ENCODE peak calls at places on chromosomes 16 and 17, in five cellular contexts. J is GM10248; X is left colon; N is T-cell; G is activated naive CD8-positive, alpha-beta T cell treated with anti-CD3 and anti-CD28 coated beads, Interleukin-2, amount 50 U/mL, for 16 hours. B is an unnamed sample.
A peak's percentile ranks its signal among the peaks of the same experiment; 100 is the strongest.

GRCh38 chr16:58515871-58516767 is 802 bp downstream of the SETD6 start:
- DNase-seq in X (peak; percentile 72), N (peak; percentile 42), G (peak; percentile 22), J (peak; percentile 67), B (peak; percentile 73)

GRCh38 chr17:68200689-68201424 is 47.0 kb upstream of the AMZ2 start:
- DNase-seq in G (peak; percentile 52), N (peak; percentile 78), J (peak; percentile 66), X (peak; percentile 80), B (peak; percentile 80)

GRCh38 chr16:85392756-85393673 is 220.1 kb upstream of the GSE1 start:
- DNase-seq in G (no peak), N (no peak), J (no peak), X (peak; percentile 3), B (no peak)

GRCh38 chr17:78041401-78042179 is 83.1 kb downstream of the TNRC6C start:
- DNase-seq in J (no peak), N (no peak), X (no peak), G (no peak), B (no peak)

GRCh38 chr17:49327835-49328784 is 33.9 kb downstream of the ZNF652 start:
- DNase-seq in J (peak; percentile 24), G (no peak), N (no peak), X (no peak), B (no peak)

GRCh38 chr17:42409467-42410351 is 13.3 kb downstream of the CAVIN1 start:
- DNase-seq in X (no peak), G (no peak), J (no peak), N (no peak), B (no peak)

GRCh38 chr17:42155614-42156045 is 841 bp upstream of the RAB5C start:
- DNase-seq in N (no peak), X (no peak), J (no peak), G (no peak), B (no peak)

GRCh38 chr17:8477653-8478441 is 42.2 kb downstream of the NDEL1 start:
- DNase-seq in X (no peak), J (no peak), G (no peak), N (no peak), B (no peak)

GRCh38 chr17:36661047-36661666 is 59.8 kb downstream of the MRM1 start:
- DNase-seq in N (no peak), J (no peak), X (no peak), G (no peak), B (no peak)

GRCh38 chr17:75776399-75777242 is 8.0 kb upstream of the UNK start:
- DNase-seq in X (peak; percentile 20), G (no peak), J (no peak), N (no peak), B (peak; percentile 10)

GRCh38 chr17:77145635-77146632 is 5.2 kb downstream of the SEC14L1 start:
- DNase-seq in X (peak; percentile 62), J (peak; percentile 63), N (no peak), G (no peak), B (peak; percentile 52)

GRCh38 chr17:82283208-82283749 is 9.8 kb upstream of the CSNK1D start:
- DNase-seq in N (no peak), G (no peak), X (no peak), J (no peak), B (no peak)

GRCh38 chr16:89822188-89823086 is 5.8 kb upstream of the SPIRE2 start:
- DNase-seq in G (no peak), N (no peak), X (no peak), J (no peak), B (no peak)

GRCh38 chr17:9298776-9299295 is 276.8 kb downstream of the STX8 start:
- DNase-seq in J (no peak), X (no peak), N (no peak), G (no peak), B (no peak)

GRCh38 chr16:58218786-58219185 is 20.9 kb upstream of the CSNK2A2 start:
- DNase-seq in J (no peak), G (no peak), X (no peak), N (no peak), B (no peak)